ENCODE peak calls at places on chromosomes 7 and 10, in ten cellular contexts. One of them, this sample, is unnamed.
A peak's percentile ranks its signal among the peaks of the same experiment; 100 is the strongest.

GRCh38 chr10:523925-524324 is 165.5 kb downstream of the DIP2C start:
- DNase-seq in neural progenitor cell: no peak
- DNase-seq in GM12878: no peak
- DNase-seq in astrocyte: no peak
- DNase-seq in GM23338: no peak
- DNase-seq in GM23248: no peak
- DNase-seq in fibroblast of lung: no peak
- DNase-seq in HepG2: no peak
- DNase-seq in MM.1S: no peak
- DNase-seq in HCT116: no peak
- DNase-seq in this sample: no peak

GRCh38 chr7:2261611-2262010 is 19.6 kb downstream of the NUDT1 start:
- DNase-seq in HCT116: no peak
- DNase-seq in MM.1S: no peak
- DNase-seq in GM12878: no peak
- DNase-seq in HepG2: no peak
- DNase-seq in GM23338: no peak
- DNase-seq in GM23248: no peak
- DNase-seq in fibroblast of lung: no peak
- DNase-seq in neural progenitor cell: no peak
- DNase-seq in astrocyte: no peak
- DNase-seq in this sample: no peak

GRCh38 chr10:129956902-129957673 is 7.0 kb downstream of the EBF3 start:
- DNase-seq in HepG2: no peak
- DNase-seq in MM.1S: no peak
- DNase-seq in GM23338: peak; percentile 72
- DNase-seq in GM23248: no peak
- DNase-seq in astrocyte: no peak
- DNase-seq in fibroblast of lung: no peak
- DNase-seq in neural progenitor cell: peak; percentile 48
- DNase-seq in GM12878: no peak
- DNase-seq in HCT116: no peak
- DNase-seq in this sample: no peak

GRCh38 chr7:124992881-124993562 is 63.4 kb upstream of the POT1 start:
- DNase-seq in GM23248: peak; percentile 89
- DNase-seq in fibroblast of lung: peak; percentile 86
- DNase-seq in HepG2: no peak
- DNase-seq in GM23338: no peak
- DNase-seq in neural progenitor cell: no peak
- DNase-seq in MM.1S: no peak
- DNase-seq in GM12878: no peak
- DNase-seq in HCT116: no peak
- DNase-seq in astrocyte: peak; percentile 95
- DNase-seq in this sample: peak; percentile 73

GRCh38 chr10:3784510-3785250 is at the start of gene KLF6:
- DNase-seq in MM.1S: peak; percentile 49
- DNase-seq in neural progenitor cell: peak; percentile 67
- DNase-seq in HCT116: no peak
- DNase-seq in GM23248: peak; percentile 65
- DNase-seq in astrocyte: no peak
- DNase-seq in fibroblast of lung: peak; percentile 43
- DNase-seq in HepG2: no peak
- DNase-seq in GM23338: peak; percentile 37
- DNase-seq in GM12878: no peak
- DNase-seq in this sample: no peak

GRCh38 chr7:55194522-55194921 is 170.6 kb upstream of the LANCL2 start:
- DNase-seq in HepG2: no peak
- DNase-seq in GM23338: no peak
- DNase-seq in GM12878: no peak
- DNase-seq in astrocyte: no peak
- DNase-seq in neural progenitor cell: no peak
- DNase-seq in HCT116: no peak
- DNase-seq in MM.1S: no peak
- DNase-seq in fibroblast of lung: no peak
- DNase-seq in GM23248: no peak
- DNase-seq in this sample: no peak

GRCh38 chr7:44375236-44375699 is 49.9 kb upstream of the CAMK2B start:
- DNase-seq in fibroblast of lung: no peak
- DNase-seq in astrocyte: no peak
- DNase-seq in HCT116: no peak
- DNase-seq in MM.1S: no peak
- DNase-seq in GM23338: peak; percentile 76
- DNase-seq in GM23248: no peak
- DNase-seq in neural progenitor cell: peak; percentile 53
- DNase-seq in GM12878: no peak
- DNase-seq in HepG2: peak; percentile 49
- DNase-seq in this sample: no peak

GRCh38 chr7:100489824-100490223 is 6.1 kb downstream of the NYAP1 start:
- DNase-seq in HepG2: peak; percentile 89
- DNase-seq in neural progenitor cell: peak; percentile 100
- DNase-seq in HCT116: no peak
- DNase-seq in GM12878: no peak
- DNase-seq in astrocyte: peak; percentile 83
- DNase-seq in fibroblast of lung: peak; percentile 97
- DNase-seq in GM23338: peak; percentile 98
- DNase-seq in GM23248: peak; percentile 85
- DNase-seq in MM.1S: peak; percentile 56
- DNase-seq in this sample: peak; percentile 40

GRCh38 chr10:38157270-38157685 is 63.1 kb downstream of the ZNF37A start:
- DNase-seq in GM12878: no peak
- DNase-seq in fibroblast of lung: no peak
- DNase-seq in MM.1S: no peak
- DNase-seq in GM23338: no peak
- DNase-seq in neural progenitor cell: no peak
- DNase-seq in GM23248: no peak
- DNase-seq in HCT116: no peak
- DNase-seq in astrocyte: no peak
- DNase-seq in HepG2: no peak
- DNase-seq in this sample: no peak

GRCh38 chr7:98202367-98203195 is 8.7 kb upstream of the BHLHA15 start:
- DNase-seq in MM.1S: peak; percentile 95
- DNase-seq in HCT116: no peak
- DNase-seq in HepG2: no peak
- DNase-seq in astrocyte: no peak
- DNase-seq in GM23248: no peak
- DNase-seq in GM12878: peak; percentile 94
- DNase-seq in neural progenitor cell: no peak
- DNase-seq in fibroblast of lung: no peak
- DNase-seq in GM23338: no peak
- DNase-seq in this sample: no peak

GRCh38 chr10:25017247-25017590 is 807 bp downstream of the THNSL1 start:
- DNase-seq in GM23248: peak; percentile 40
- DNase-seq in neural progenitor cell: peak; percentile 63
- DNase-seq in GM23338: peak; percentile 33
- DNase-seq in GM12878: peak; percentile 20
- DNase-seq in HepG2: no peak
- DNase-seq in MM.1S: no peak
- DNase-seq in fibroblast of lung: no peak
- DNase-seq in astrocyte: peak; percentile 17
- DNase-seq in HCT116: no peak
- DNase-seq in this sample: no peak

GRCh38 chr7:3092468-3092867 is 48.8 kb upstream of the CARD11 start:
- DNase-seq in GM12878: peak; percentile 63
- DNase-seq in fibroblast of lung: peak; percentile 11
- DNase-seq in HCT116: no peak
- DNase-seq in astrocyte: no peak
- DNase-seq in MM.1S: peak; percentile 45
- DNase-seq in GM23338: no peak
- DNase-seq in HepG2: no peak
- DNase-seq in neural progenitor cell: no peak
- DNase-seq in GM23248: no peak
- DNase-seq in this sample: no peak

GRCh38 chr7:106064836-106065559 is 47.1 kb downstream of the SYPL1 start:
- DNase-seq in HepG2: peak; percentile 78
- DNase-seq in GM23248: peak; percentile 99
- DNase-seq in HCT116: peak; percentile 82
- DNase-seq in GM23338: no peak
- DNase-seq in MM.1S: no peak
- DNase-seq in neural progenitor cell: peak; percentile 25
- DNase-seq in astrocyte: peak; percentile 95
- DNase-seq in fibroblast of lung: peak; percentile 96
- DNase-seq in GM12878: no peak
- DNase-seq in this sample: peak; percentile 97

GRCh38 chr10:126049741-126050140 is 153.4 kb downstream of the FANK1 start:
- DNase-seq in MM.1S: no peak
- DNase-seq in GM23338: no peak
- DNase-seq in HepG2: no peak
- DNase-seq in GM23248: peak; percentile 89
- DNase-seq in HCT116: no peak
- DNase-seq in neural progenitor cell: no peak
- DNase-seq in fibroblast of lung: peak; percentile 14
- DNase-seq in GM12878: no peak
- DNase-seq in astrocyte: peak; percentile 85
- DNase-seq in this sample: no peak

GRCh38 chr10:11209810-11210141 is 192.1 kb downstream of the CELF2 start:
- DNase-seq in HepG2: no peak
- DNase-seq in MM.1S: peak; percentile 46
- DNase-seq in GM23338: no peak
- DNase-seq in HCT116: no peak
- DNase-seq in fibroblast of lung: no peak
- DNase-seq in astrocyte: no peak
- DNase-seq in GM12878: no peak
- DNase-seq in GM23248: no peak
- DNase-seq in neural progenitor cell: no peak
- DNase-seq in this sample: no peak

GRCh38 chr7:44678468-44679179 is 70.0 kb upstream of the ZMIZ2 start:
- DNase-seq in fibroblast of lung: peak; percentile 83
- DNase-seq in GM23338: no peak
- DNase-seq in HepG2: peak; percentile 83
- DNase-seq in GM12878: no peak
- DNase-seq in astrocyte: peak; percentile 61
- DNase-seq in HCT116: no peak
- DNase-seq in MM.1S: no peak
- DNase-seq in neural progenitor cell: no peak
- DNase-seq in GM23248: peak; percentile 90
- DNase-seq in this sample: peak; percentile 22

GRCh38 chr10:5595095-5595494 is 70.3 kb downstream of the CALML3 start:
- DNase-seq in HCT116: no peak
- DNase-seq in GM23338: no peak
- DNase-seq in fibroblast of lung: no peak
- DNase-seq in HepG2: no peak
- DNase-seq in GM12878: no peak
- DNase-seq in neural progenitor cell: no peak
- DNase-seq in MM.1S: no peak
- DNase-seq in GM23248: no peak
- DNase-seq in astrocyte: no peak
- DNase-seq in this sample: no peak
- H2AFZ ChIP-seq in HCT116: no peak overlapping the region
- H2AFZ ChIP-seq in GM23338: peak overlapping the region; percentile 76
- H2AFZ ChIP-seq in fibroblast of lung: no peak overlapping the region
- H2AFZ ChIP-seq in HepG2: no peak overlapping the region
- H2AFZ ChIP-seq in GM12878: no peak overlapping the region
- H2AFZ ChIP-seq in neural progenitor cell: no peak overlapping the region
- H2AFZ ChIP-seq in MM.1S: no peak overlapping the region
- H2AFZ ChIP-seq in GM23248: peak overlapping the region; percentile 46
- H2AFZ ChIP-seq in astrocyte: no peak overlapping the region
- H2AFZ ChIP-seq in this sample: no peak overlapping the region

GRCh38 chr10:21493841-21494220 is 31.7 kb downstream of the SKIDA1 start:
- DNase-seq in GM12878: no peak
- DNase-seq in astrocyte: no peak
- DNase-seq in HepG2: no peak
- DNase-seq in MM.1S: no peak
- DNase-seq in HCT116: no peak
- DNase-seq in neural progenitor cell: no peak
- DNase-seq in GM23248: no peak
- DNase-seq in GM23338: no peak
- DNase-seq in fibroblast of lung: no peak
- DNase-seq in this sample: no peak
- TF ChIP-seq EZH2 in GM12878: no peak
- TF ChIP-seq EZH2 in astrocyte: no peak
- TF ChIP-seq EZH2 in HepG2: no peak
- TF ChIP-seq EZH2 in MM.1S: no peak
- TF ChIP-seq EZH2 in HCT116: no peak
- TF ChIP-seq EZH2 in neural progenitor cell: no peak
- TF ChIP-seq EZH2 in GM23248: no peak
- TF ChIP-seq EZH2 in GM23338: no peak
- TF ChIP-seq EZH2 in fibroblast of lung: no peak
- TF ChIP-seq EZH2 in this sample: no peak

DNA sequence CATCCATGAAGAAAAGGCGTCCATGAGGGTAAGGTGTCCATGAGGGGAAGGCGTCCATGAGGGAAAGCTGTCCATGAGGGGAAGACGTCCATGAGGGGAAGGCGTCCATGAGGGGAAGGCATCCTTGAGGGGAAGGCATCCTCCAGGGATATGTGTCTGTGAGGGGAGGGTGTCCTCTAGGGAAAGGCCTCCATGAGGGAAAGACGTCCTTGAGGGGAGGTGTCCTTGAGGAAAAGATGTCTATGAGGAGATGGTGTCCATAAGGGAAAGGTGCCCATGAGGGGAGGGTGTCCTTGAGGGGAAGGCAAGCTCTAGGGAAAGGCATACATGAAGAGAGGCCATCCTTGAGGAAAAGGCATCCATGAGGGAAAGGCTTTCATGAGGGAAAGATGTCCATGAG is 92.6 kb downstream of the INPP5A start:
- DNase-seq in neural progenitor cell: no peak
- DNase-seq in GM23248: no peak
- DNase-seq in GM23338: no peak
- DNase-seq in HepG2: no peak
- DNase-seq in HCT116: no peak
- DNase-seq in astrocyte: no peak
- DNase-seq in GM12878: no peak
- DNase-seq in fibroblast of lung: no peak
- DNase-seq in MM.1S: no peak
- DNase-seq in this sample: no peak
- H3K4me1 ChIP-seq in neural progenitor cell: no peaks in the 10 kb centered on the region
- H3K4me1 ChIP-seq in GM23248: peaks cover 33% of the 10 kb centered on the region
- H3K4me1 ChIP-seq in GM23338: peaks cover 3% of the 10 kb centered on the region
- H3K4me1 ChIP-seq in HepG2: no peaks in the 10 kb centered on the region
- H3K4me1 ChIP-seq in HCT116: no peaks in the 10 kb centered on the region
- H3K4me1 ChIP-seq in astrocyte: peaks cover 38% of the 10 kb centered on the region
- H3K4me1 ChIP-seq in GM12878: no peaks in the 10 kb centered on the region
- H3K4me1 ChIP-seq in fibroblast of lung: peaks cover 28% of the 10 kb centered on the region
- H3K4me1 ChIP-seq in MM.1S: no peaks in the 10 kb centered on the region
- H3K4me1 ChIP-seq in this sample: no peaks in the 10 kb centered on the region

DNA sequence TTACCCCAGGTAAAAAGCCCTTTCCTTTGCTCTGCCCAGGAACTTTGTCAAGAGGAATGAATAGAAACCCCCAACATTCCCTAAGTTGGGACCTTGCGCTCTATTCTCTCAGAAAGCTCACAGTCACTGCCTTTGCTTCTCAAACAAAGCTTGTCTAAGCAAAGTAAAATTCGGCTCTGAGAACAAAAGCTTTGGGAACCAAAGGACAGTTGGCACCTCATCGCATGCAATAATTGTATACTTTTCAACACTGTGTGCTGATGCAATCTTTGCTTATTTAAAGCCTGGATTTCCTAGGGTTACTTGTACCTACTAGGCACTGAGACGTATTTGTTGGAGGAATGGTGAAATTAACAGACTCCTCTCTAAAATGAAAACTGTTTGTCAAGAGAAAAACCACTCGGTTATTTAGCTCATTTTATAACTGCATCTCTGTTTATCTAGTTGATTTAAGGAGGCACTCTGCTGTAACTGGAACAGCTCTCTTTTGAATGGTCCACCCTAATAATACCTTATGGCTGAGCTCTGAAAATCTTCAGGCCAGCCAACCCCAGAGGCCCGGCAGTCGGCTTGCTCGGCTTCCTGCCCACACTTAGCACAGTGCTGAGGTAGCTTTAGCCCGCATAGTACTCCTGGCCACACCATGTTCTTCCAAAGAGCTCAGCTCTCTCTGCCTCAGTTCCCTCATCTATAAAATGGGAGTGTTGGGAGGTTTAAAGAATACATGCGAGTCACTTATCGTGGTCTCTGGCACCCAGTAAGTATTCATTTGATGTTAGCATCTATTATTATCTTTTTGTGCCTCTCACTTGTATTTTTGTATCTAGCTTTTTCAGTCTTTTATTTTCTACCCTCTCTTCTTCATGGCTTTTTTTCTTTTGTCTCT is 80.2 kb upstream of the PRR15 start:
- DNase-seq in HepG2: peak; percentile 98
- DNase-seq in neural progenitor cell: no peak
- DNase-seq in astrocyte: no peak
- DNase-seq in GM12878: no peak
- DNase-seq in GM23338: no peak
- DNase-seq in MM.1S: no peak
- DNase-seq in GM23248: no peak
- DNase-seq in fibroblast of lung: peak; percentile 19
- DNase-seq in HCT116: no peak
- DNase-seq in this sample: no peak
- H2AFZ ChIP-seq in HepG2: no peak overlapping the region
- H2AFZ ChIP-seq in neural progenitor cell: no peak overlapping the region
- H2AFZ ChIP-seq in astrocyte: no peak overlapping the region
- H2AFZ ChIP-seq in GM12878: no peak overlapping the region
- H2AFZ ChIP-seq in GM23338: peak overlapping the region; percentile 23
- H2AFZ ChIP-seq in MM.1S: no peak overlapping the region
- H2AFZ ChIP-seq in GM23248: no peak overlapping the region
- H2AFZ ChIP-seq in fibroblast of lung: no peak overlapping the region
- H2AFZ ChIP-seq in HCT116: no peak overlapping the region
- H2AFZ ChIP-seq in this sample: no peak overlapping the region